ENCODE peak calls at places on chromosomes 7 and 10, in four cellular contexts. M is epithelial cell of prostate, N is SIG-M5, I is T-cell. E is an unnamed sample.

GRCh38 chr7:690478-691360 is 35.8 kb upstream of the DNAAF5 start:
- DNase-seq in N (no peak), M (no peak), I (no peak), E (no peak)

GRCh38 chr7:105934577-105935185 is 28.4 kb upstream of the CDHR3 start:
- DNase-seq in I (no peak), M (no peak), N (no peak), E (no peak)

GRCh38 chr7:116554436-116554835 is 29.6 kb downstream of the CAV1 start:
- DNase-seq in N (no peak), I (no peak), M (no peak), E (no peak)

GRCh38 chr7:99554929-99555328 is 3.0 kb upstream of the FAM200A start:
- DNase-seq in N (no peak), I (no peak), M (no peak), E (no peak)

GRCh38 chr7:88092676-88092999 is 127.2 kb downstream of the SRI start:
- DNase-seq in M (no peak), N (no peak), I (no peak), E (no peak)

GRCh38 chr10:33950216-33950615 is 615.7 kb upstream of the NRP1 start:
- DNase-seq in N (no peak), M (no peak), I (no peak), E (no peak)

GRCh38 chr7:7330997-7331396 is 148.7 kb downstream of the C1GALT1 start:
- DNase-seq in M (no peak), I (no peak), N (no peak), E (no peak)

GRCh38 chr10:35426657-35427056 is 90.3 kb downstream of the CCNY start:
- DNase-seq in N (no peak), I (no peak), M (no peak), E (no peak)

GRCh38 chr10:30862486-30862885 is 169.2 kb downstream of the ZNF438 start:
- DNase-seq in I (no peak), N (peak; percentile 61), M (no peak), E (no peak)

GRCh38 chr10:123445336-123445735 is 220.8 kb upstream of the GPR26 start:
- DNase-seq in M (no peak), I (no peak), N (no peak), E (no peak)

E was measured in lower lobe of right lung.